ENCODE peak calls at places on chromosome 7, in six cellular contexts. O is WTC11, J is A549, M is IMR-90, B is SK-N-SH, D is K562. E is an unnamed sample.

GRCh38 chr7:24755096-24755495 is 2.2 kb downstream of the GSDME start:
- DNase-seq in M (no peak), D (no peak), B (no peak), O (no peak), J (no peak), E (no peak)

GRCh38 chr7:101237206-101238067 is at the start of gene CLDN15:
- DNase-seq in O (no peak), D (no peak), M (peak; percentile 61), B (peak; percentile 39), J (no peak), E (no peak)

GRCh38 chr7:37201003-37201875 is 247.4 kb downstream of the ELMO1 start:
- DNase-seq in D (peak; percentile 68), M (peak; percentile 68), J (peak; percentile 84), B (peak; percentile 83), O (peak; percentile 85), E (no peak)

GRCh38 chr7:75599244-75599771 is 107.2 kb downstream of the SPDYE5 start:
- DNase-seq in D (no peak), O (peak; percentile 46), J (no peak), M (no peak), B (peak; percentile 92), E (no peak)

GRCh38 chr7:123871998-123872867 is 27.3 kb downstream of the HYAL4 start:
- DNase-seq in J (peak; percentile 31), D (peak; percentile 45), M (peak; percentile 42), B (peak; percentile 61), O (peak; percentile 55), E (peak; percentile 21)

GRCh38 chr7:142263598-142264380 is 5.9 kb upstream of the PRSS58 start:
- DNase-seq in D (no peak), J (no peak), M (no peak), B (no peak), O (no peak), E (no peak)

GRCh38 chr7:146319625-146320024 is 203.0 kb downstream of the CNTNAP2 start:
- DNase-seq in M (no peak), D (no peak), B (peak; percentile 25), J (no peak), O (no peak), E (no peak)

GRCh38 chr7:76425156-76425555 is 406 bp downstream of the ZP3 start:
- DNase-seq in B (no peak), D (no peak), J (no peak), O (no peak), M (no peak), E (no peak)

GRCh38 chr7:121428857-121429489 is 32.9 kb upstream of the FAM3C start:
- DNase-seq in O (no peak), M (peak; percentile 10), B (no peak), J (no peak), D (no peak), E (no peak)

GRCh38 chr7:17994079-17994478 is 33.6 kb downstream of the PRPS1L1 start:
- DNase-seq in M (no peak), D (no peak), O (no peak), B (no peak), J (no peak), E (no peak)

GRCh38 chr7:38775503-38775902 is 133.5 kb downstream of the VPS41 start:
- DNase-seq in J (no peak), D (no peak), O (no peak), M (no peak), B (no peak), E (no peak)

GRCh38 chr7:74300951-74301350 is 11.7 kb downstream of the CLIP2 start:
- DNase-seq in M (no peak), J (no peak), D (no peak), B (no peak), O (no peak), E (no peak)

GRCh38 chr7:5484921-5485320 is 61.3 kb upstream of the TNRC18 start:
- DNase-seq in B (peak; percentile 32), M (no peak), D (no peak), J (no peak), O (no peak), E (no peak)

GRCh38 chr7:41578700-41579099 is 124.2 kb downstream of the INHBA start:
- DNase-seq in B (no peak), D (no peak), M (no peak), O (no peak), J (no peak), E (no peak)
- TF ChIP-seq USF2 in B (no peak), D (no peak), M (no peak), O (no peak), J (no peak), E (no peak)

GRCh38 chr7:113875224-113875623 is 43.6 kb downstream of the PPP1R3A start:
- DNase-seq in D (no peak), M (no peak), O (no peak), J (no peak), B (no peak), E (no peak)
- TF ChIP-seq USF2 in D (no peak), M (no peak), O (no peak), J (no peak), B (no peak), E (no peak)

DNA sequence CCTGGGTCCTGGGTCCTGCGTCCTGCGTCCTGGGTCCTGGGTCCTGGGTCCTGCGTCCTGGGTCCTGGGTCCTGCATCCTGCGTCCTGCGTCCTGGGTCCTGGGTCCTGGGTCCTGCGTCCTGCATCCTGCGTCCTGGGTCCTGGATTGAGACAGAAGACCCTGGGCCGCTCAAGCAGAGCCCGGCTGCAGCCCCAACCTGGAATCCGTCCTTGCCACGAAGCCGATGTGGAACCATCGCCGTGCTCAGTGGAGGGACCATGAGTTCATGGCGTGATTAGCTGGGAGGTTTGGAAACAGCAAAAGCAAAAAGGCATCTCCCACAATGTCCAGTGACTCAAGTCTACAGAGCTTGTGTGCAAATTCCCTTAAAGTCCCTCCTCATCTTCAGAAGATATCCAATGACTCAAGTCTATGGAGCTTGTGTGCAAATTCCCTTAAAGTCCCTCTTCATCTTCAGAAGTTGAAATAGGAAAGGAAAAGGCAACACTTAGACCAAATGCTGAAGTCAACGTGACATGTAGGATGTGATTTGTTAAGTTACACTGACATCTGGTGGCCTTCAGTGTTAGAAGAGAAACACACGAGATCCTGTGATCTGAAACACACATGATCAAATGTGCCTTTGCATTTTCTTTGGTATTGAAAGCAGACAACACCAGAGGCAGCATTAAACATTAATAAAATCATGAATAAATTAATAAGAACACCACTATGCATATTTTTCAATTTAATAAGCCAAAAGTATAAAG is 179.9 kb downstream of the PTPRN2 start:
- DNase-seq in O (no peak), M (no peak), B (peak; percentile 74), D (peak; percentile 48), J (peak; percentile 34), E (no peak)
- TF ChIP-seq USF2 in O (no peak), M (no peak), B (no peak), D (no peak), J (no peak), E (no peak)

DNA sequence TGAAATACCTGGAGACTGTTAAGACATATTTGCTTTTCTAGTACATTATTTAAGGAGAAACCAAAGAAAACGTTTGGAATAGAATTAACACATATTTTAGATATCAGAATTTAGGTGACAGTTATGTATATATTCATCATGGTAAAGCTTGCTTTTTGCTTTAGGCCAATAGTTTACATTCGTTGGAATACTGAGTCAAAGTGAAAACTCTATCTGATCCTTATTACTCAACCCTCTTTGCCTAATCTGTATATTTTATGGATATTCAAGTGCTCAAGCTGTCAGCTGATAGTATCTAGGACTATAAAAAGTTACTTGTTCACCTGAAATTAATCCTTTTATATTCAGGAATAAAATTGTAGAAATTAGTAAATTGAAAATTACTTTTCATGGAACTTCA is 61.1 kb downstream of the VPS50 start:
- DNase-seq in B (no peak), D (no peak), J (no peak), O (no peak), M (no peak), E (no peak)
- TF ChIP-seq USF2 in B (no peak), D (no peak), J (no peak), O (no peak), M (no peak), E (no peak)

DNA sequence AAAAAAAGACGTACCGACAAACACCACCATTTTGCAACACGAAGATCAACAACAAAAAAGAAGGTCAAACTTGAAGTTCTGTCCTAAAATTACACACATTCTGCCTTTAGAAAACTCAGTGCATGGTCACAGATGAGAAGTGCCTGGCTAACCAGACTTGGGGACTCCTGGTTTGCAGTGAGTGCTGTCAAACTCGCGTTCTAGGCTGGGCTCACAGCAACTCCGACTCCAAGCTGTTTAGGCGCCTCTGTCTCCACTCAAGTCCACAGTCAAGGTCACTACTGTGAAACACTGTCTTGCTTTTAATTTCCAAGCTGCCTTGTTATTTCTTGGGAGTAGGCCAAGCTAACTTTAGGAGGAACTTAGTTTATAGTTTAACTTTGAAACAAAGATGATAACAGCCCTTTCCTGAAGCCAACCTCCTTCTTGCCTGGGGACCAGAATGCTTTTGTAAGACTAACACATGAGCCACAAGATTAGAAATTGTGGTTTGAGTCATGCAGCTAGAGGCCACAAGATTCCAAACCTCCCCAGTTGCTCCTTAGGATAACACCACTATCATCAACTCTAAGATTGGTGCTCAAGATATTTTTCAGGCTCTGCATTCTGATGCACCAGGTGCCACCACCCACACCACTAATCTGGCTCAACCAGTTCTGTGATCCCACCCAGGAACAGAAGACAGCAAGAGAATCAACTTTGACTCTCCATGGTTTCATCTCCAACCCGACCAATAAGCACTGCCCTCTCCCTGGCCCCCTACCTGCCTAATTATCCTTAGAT is 1.1 kb upstream of the DNAAF5 start:
- DNase-seq in J (no peak), B (no peak), O (no peak), M (peak; percentile 86), D (peak; percentile 75), E (no peak)
- TF ChIP-seq USF2 in J (no peak), B (no peak), O (no peak), M (no peak), D (no peak), E (no peak)

DNA sequence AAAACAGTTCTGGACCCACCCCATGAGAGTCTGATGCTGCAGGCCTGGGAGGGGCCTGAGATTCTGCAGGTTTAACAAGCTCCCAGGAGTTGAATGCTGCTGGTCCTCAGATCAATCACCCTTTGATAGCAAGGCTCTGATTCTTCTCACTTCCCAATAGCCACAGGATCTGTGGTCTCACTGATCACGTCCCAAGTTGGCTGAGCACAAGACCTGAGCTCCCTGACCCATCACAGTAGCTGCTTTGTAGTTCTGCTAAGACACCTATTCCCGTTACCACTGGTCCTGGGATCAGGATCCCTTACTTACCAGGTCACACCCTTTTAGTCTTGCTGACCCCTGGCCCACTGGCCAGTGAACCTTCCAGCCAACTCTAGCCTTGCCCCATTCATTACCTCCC is 372.8 kb downstream of the PHTF2 start:
- DNase-seq in B (no peak), M (no peak), O (no peak), D (no peak), J (no peak), E (no peak)
- TF ChIP-seq USF2 in B (no peak), M (no peak), O (no peak), D (no peak), J (no peak), E (no peak)